ENCODE peak calls at places on chromosomes 7 and 10, in five cellular contexts. One of them, this sample, is unnamed.

GRCh38 chr10:82796510-82796909 is 921.5 kb downstream of the NRG3 start:
- DNase-seq in body of pancreas: no peak
- DNase-seq in ovary: no peak
- DNase-seq in hepatocyte: no peak
- DNase-seq in DND-41: no peak
- DNase-seq in this sample: no peak

GRCh38 chr7:13097508-13097907 is 410.1 kb downstream of the ARL4A start:
- DNase-seq in body of pancreas: no peak
- DNase-seq in DND-41: no peak
- DNase-seq in hepatocyte: no peak
- DNase-seq in ovary: no peak
- DNase-seq in this sample: no peak

GRCh38 chr7:158907390-158907789 is 51.0 kb downstream of the DYNC2I1 start:
- DNase-seq in body of pancreas: no peak
- DNase-seq in DND-41: no peak
- DNase-seq in ovary: no peak
- DNase-seq in hepatocyte: no peak
- DNase-seq in this sample: no peak

GRCh38 chr7:128020161-128020560 is 11.1 kb downstream of the LRRC4 start:
- DNase-seq in body of pancreas: no peak
- DNase-seq in ovary: no peak
- DNase-seq in DND-41: peak
- DNase-seq in hepatocyte: no peak
- DNase-seq in this sample: peak

GRCh38 chr7:6375346-6376101 is 72.2 kb downstream of the DAGLB start:
- DNase-seq in ovary: no peak
- DNase-seq in body of pancreas: no peak
- DNase-seq in hepatocyte: peak
- DNase-seq in DND-41: peak
- DNase-seq in this sample: peak

GRCh38 chr10:89458289-89458688 is 43.9 kb downstream of the IFIT5 start:
- DNase-seq in hepatocyte: no peak
- DNase-seq in body of pancreas: no peak
- DNase-seq in DND-41: no peak
- DNase-seq in ovary: no peak
- DNase-seq in this sample: no peak

GRCh38 chr10:43399911-43400310 is 9.1 kb downstream of the HNRNPF start:
- DNase-seq in body of pancreas: no peak
- DNase-seq in DND-41: no peak
- DNase-seq in ovary: no peak
- DNase-seq in hepatocyte: no peak
- DNase-seq in this sample: no peak

GRCh38 chr7:155830961-155831806 is 18.9 kb upstream of the SHH start:
- DNase-seq in DND-41: no peak
- DNase-seq in ovary: no peak
- DNase-seq in body of pancreas: no peak
- DNase-seq in hepatocyte: no peak
- DNase-seq in this sample: no peak

GRCh38 chr7:7979556-7979955 is 11.0 kb downstream of the GLCCI1 start:
- DNase-seq in ovary: no peak
- DNase-seq in hepatocyte: no peak
- DNase-seq in body of pancreas: no peak
- DNase-seq in DND-41: no peak
- DNase-seq in this sample: no peak

GRCh38 chr10:104259999-104260774 is 5.5 kb downstream of the GSTO1 start:
- DNase-seq in ovary: no peak
- DNase-seq in DND-41: no peak
- DNase-seq in hepatocyte: peak
- DNase-seq in body of pancreas: no peak
- DNase-seq in this sample: no peak

GRCh38 chr7:110839866-110840265 is 251.1 kb upstream of the LRRN3 start:
- DNase-seq in hepatocyte: peak
- DNase-seq in body of pancreas: peak
- DNase-seq in DND-41: peak
- DNase-seq in ovary: peak
- DNase-seq in this sample: no peak

GRCh38 chr7:97697396-97697795 is 34.5 kb upstream of the TAC1 start:
- DNase-seq in body of pancreas: no peak
- DNase-seq in ovary: no peak
- DNase-seq in hepatocyte: no peak
- DNase-seq in DND-41: no peak
- DNase-seq in this sample: no peak

GRCh38 chr10:36802523-36803153 is 322.8 kb upstream of the ANKRD30A start:
- DNase-seq in body of pancreas: peak
- DNase-seq in hepatocyte: peak
- DNase-seq in DND-41: no peak
- DNase-seq in ovary: no peak
- DNase-seq in this sample: no peak

GRCh38 chr7:121494531-121494930 is 98.4 kb upstream of the FAM3C start:
- DNase-seq in ovary: no peak
- DNase-seq in DND-41: no peak
- DNase-seq in body of pancreas: no peak
- DNase-seq in hepatocyte: no peak
- DNase-seq in this sample: no peak

GRCh38 chr7:148442933-148443332 is 147.6 kb upstream of the C7orf33 start:
- DNase-seq in ovary: no peak
- DNase-seq in DND-41: no peak
- DNase-seq in hepatocyte: no peak
- DNase-seq in body of pancreas: peak
- DNase-seq in this sample: no peak

GRCh38 chr10:3740157-3740871 is 44.7 kb downstream of the KLF6 start:
- DNase-seq in ovary: no peak
- DNase-seq in DND-41: no peak
- DNase-seq in hepatocyte: peak
- DNase-seq in body of pancreas: no peak
- DNase-seq in this sample: no peak

GRCh38 chr10:71220689-71221540 is 8.5 kb downstream of the UNC5B start:
- DNase-seq in body of pancreas: peak
- DNase-seq in hepatocyte: no peak
- DNase-seq in DND-41: no peak
- DNase-seq in ovary: no peak
- DNase-seq in this sample: no peak

GRCh38 chr7:29190349-29191045 is 4.1 kb upstream of the CHN2 start:
- DNase-seq in DND-41: no peak
- DNase-seq in body of pancreas: peak
- DNase-seq in ovary: no peak
- DNase-seq in hepatocyte: peak
- DNase-seq in this sample: no peak

GRCh38 chr7:25858562-25859411 is 293.2 kb upstream of the NFE2L3 start:
- DNase-seq in body of pancreas: no peak
- DNase-seq in ovary: no peak
- DNase-seq in DND-41: no peak
- DNase-seq in hepatocyte: peak
- DNase-seq in this sample: peak

GRCh38 chr10:14010827-14011574 is 319.7 kb downstream of the FRMD4A start:
- DNase-seq in ovary: no peak
- DNase-seq in DND-41: no peak
- DNase-seq in body of pancreas: no peak
- DNase-seq in hepatocyte: no peak
- DNase-seq in this sample: no peak

GRCh38 chr7:30752979-30753378 is 1.0 kb downstream of the INMT start:
- DNase-seq in hepatocyte: no peak
- DNase-seq in DND-41: no peak
- DNase-seq in body of pancreas: peak
- DNase-seq in ovary: peak
- DNase-seq in this sample: no peak

GRCh38 chr7:30752484-30752883 is 549 bp downstream of the INMT start:
- DNase-seq in hepatocyte: no peak
- DNase-seq in DND-41: no peak
- DNase-seq in ovary: no peak
- DNase-seq in body of pancreas: no peak
- DNase-seq in this sample: no peak

GRCh38 chr7:30757343-30757695 is 5.4 kb downstream of the INMT start:
- DNase-seq in ovary: no peak
- DNase-seq in body of pancreas: no peak
- DNase-seq in DND-41: no peak
- DNase-seq in hepatocyte: no peak
- DNase-seq in this sample: no peak

GRCh38 chr7:30754315-30754877 is 2.5 kb downstream of the INMT start:
- DNase-seq in body of pancreas: no peak
- DNase-seq in hepatocyte: no peak
- DNase-seq in DND-41: no peak
- DNase-seq in ovary: no peak
- DNase-seq in this sample: no peak

GRCh38 chr7:30755384-30756154 is 3.6 kb downstream of the INMT start:
- DNase-seq in hepatocyte: no peak
- DNase-seq in ovary: no peak
- DNase-seq in body of pancreas: peak
- DNase-seq in DND-41: no peak
- DNase-seq in this sample: no peak
- TF ChIP-seq CTCF in hepatocyte: no peak
- TF ChIP-seq CTCF in ovary: no peak
- TF ChIP-seq CTCF in body of pancreas: no peak
- TF ChIP-seq CTCF in DND-41: no peak
- TF ChIP-seq CTCF in this sample: no peak

GRCh38 chr7:43300121-43300520 is 187.7 kb downstream of the HECW1 start:
- DNase-seq in ovary: no peak
- DNase-seq in hepatocyte: no peak
- DNase-seq in body of pancreas: no peak
- DNase-seq in DND-41: no peak
- DNase-seq in this sample: no peak
- TF ChIP-seq CTCF in ovary: no peak
- TF ChIP-seq CTCF in hepatocyte: no peak
- TF ChIP-seq CTCF in body of pancreas: no peak
- TF ChIP-seq CTCF in DND-41: no peak
- TF ChIP-seq CTCF in this sample: no peak

GRCh38 chr10:61828788-61829187 is 72.7 kb upstream of the ARID5B start:
- DNase-seq in body of pancreas: no peak
- DNase-seq in hepatocyte: no peak
- DNase-seq in ovary: no peak
- DNase-seq in DND-41: no peak
- DNase-seq in this sample: no peak
- TF ChIP-seq CTCF in body of pancreas: no peak
- TF ChIP-seq CTCF in hepatocyte: no peak
- TF ChIP-seq CTCF in ovary: no peak
- TF ChIP-seq CTCF in DND-41: no peak
- TF ChIP-seq CTCF in this sample: no peak

GRCh38 chr7:80918406-80918805 is 445 bp downstream of the SEMA3C start:
- DNase-seq in DND-41: no peak
- DNase-seq in hepatocyte: peak
- DNase-seq in body of pancreas: no peak
- DNase-seq in ovary: no peak
- DNase-seq in this sample: peak

GRCh38 chr7:80916770-80917681 is 1.8 kb downstream of the SEMA3C start:
- DNase-seq in hepatocyte: peak
- DNase-seq in DND-41: no peak
- DNase-seq in ovary: no peak
- DNase-seq in body of pancreas: no peak
- DNase-seq in this sample: no peak

GRCh38 chr7:80922254-80923049 is 3.6 kb upstream of the SEMA3C start:
- DNase-seq in DND-41: no peak
- DNase-seq in body of pancreas: peak
- DNase-seq in ovary: no peak
- DNase-seq in hepatocyte: peak
- DNase-seq in this sample: no peak

GRCh38 chr7:80921130-80921529 is 2.3 kb upstream of the SEMA3C start:
- DNase-seq in DND-41: no peak
- DNase-seq in body of pancreas: no peak
- DNase-seq in hepatocyte: no peak
- DNase-seq in ovary: no peak
- DNase-seq in this sample: no peak

GRCh38 chr7:80918909-80919721 is at the start of gene SEMA3C:
- DNase-seq in body of pancreas: peak
- DNase-seq in ovary: peak
- DNase-seq in hepatocyte: peak
- DNase-seq in DND-41: no peak
- DNase-seq in this sample: peak
- TF ChIP-seq CTCF in body of pancreas: no peak
- TF ChIP-seq CTCF in ovary: no peak
- TF ChIP-seq CTCF in hepatocyte: peak
- TF ChIP-seq CTCF in DND-41: no peak
- TF ChIP-seq CTCF in this sample: no peak

DNA sequence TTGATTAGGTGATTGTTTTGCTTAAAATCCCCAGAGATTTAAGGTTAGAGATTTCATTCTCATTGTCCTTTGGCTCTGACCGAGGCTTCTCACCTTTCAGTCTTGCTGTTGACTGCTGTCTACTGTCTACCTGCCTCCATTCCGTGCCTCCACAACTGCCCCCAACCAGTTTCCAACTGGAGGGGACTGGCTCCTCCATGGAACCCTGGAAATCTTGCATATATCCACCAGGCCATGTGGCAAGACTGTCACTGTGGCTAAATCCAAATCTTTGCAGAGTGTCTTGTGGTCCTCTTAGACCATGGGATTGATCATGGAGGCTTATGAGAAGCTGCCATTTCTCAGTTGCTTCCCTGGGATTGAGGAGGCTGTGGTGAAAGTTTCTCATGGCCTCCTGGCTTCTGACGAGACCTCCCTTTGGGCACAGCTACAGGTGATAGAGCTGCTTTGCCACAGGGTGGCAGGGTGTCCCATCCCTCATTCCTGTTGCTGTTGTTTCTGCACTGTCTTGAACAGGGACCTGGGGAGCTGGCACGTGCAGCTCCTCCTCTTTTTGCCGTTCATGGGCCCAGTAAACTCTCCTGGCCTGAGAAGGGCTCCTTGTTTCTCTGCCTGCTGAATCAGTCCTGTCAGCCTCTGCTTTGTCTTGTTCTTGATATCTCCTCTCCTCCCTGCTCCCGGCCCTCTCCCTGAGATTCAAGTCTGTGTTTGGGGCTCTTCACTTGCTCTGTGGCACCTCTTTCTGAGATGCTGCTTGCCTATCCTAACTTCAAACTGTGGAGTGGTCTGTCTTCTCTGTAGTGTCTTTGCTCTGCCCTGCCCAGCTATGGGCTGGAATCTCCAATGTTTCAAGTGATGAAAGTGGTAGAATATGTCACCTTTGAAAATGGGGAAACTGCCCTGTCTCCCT is 63.6 kb upstream of the IGFBP3 start:
- DNase-seq in DND-41: no peak
- DNase-seq in ovary: no peak
- DNase-seq in body of pancreas: no peak
- DNase-seq in hepatocyte: no peak
- DNase-seq in this sample: no peak
- TF ChIP-seq CTCF in DND-41: peak
- TF ChIP-seq CTCF in ovary: no peak
- TF ChIP-seq CTCF in body of pancreas: peak
- TF ChIP-seq CTCF in hepatocyte: no peak
- TF ChIP-seq CTCF in this sample: no peak

DNA sequence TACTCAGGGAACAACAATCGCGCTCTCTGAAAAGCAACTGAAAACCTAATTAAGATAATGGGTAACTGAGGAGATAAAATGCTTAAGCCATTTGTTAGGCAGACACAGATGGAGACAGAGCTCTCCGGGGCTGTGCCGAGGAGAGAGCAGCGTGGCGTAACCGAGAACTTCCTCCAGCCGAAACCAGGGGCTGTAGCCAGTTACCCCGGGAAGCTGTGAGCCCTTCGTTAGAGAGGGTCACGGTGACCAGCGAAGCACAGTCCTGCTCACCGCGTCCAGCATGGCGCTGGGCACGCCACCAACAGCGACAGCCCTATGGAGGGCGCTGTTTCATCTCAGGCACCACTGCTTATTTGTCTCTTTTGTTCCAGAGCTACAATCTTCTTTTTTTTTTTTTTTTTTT is 16.1 kb downstream of the PAPOLB start:
- DNase-seq in DND-41: no peak
- DNase-seq in hepatocyte: peak
- DNase-seq in ovary: peak
- DNase-seq in body of pancreas: no peak
- DNase-seq in this sample: no peak
- TF ChIP-seq CTCF in DND-41: peak
- TF ChIP-seq CTCF in hepatocyte: peak
- TF ChIP-seq CTCF in ovary: no peak
- TF ChIP-seq CTCF in body of pancreas: no peak
- TF ChIP-seq CTCF in this sample: peak

GRCh38 chr10:125562737-125563136 is 120.2 kb downstream of the TEX36 start:
- DNase-seq in body of pancreas: no peak
- DNase-seq in DND-41: no peak
- DNase-seq in hepatocyte: no peak
- DNase-seq in ovary: no peak
- DNase-seq in this sample: peak
- TF ChIP-seq CTCF in body of pancreas: no peak
- TF ChIP-seq CTCF in DND-41: peak
- TF ChIP-seq CTCF in hepatocyte: no peak
- TF ChIP-seq CTCF in ovary: no peak
- TF ChIP-seq CTCF in this sample: no peak